ENCODE peak calls at places on chromosome 22, in six cellular contexts. Q is epithelial cell of esophagus, C is NCI-H2081, B is midbrain, V is ELF-1, I is body of pancreas. T is an unnamed sample.

GRCh38 chr22:40033586-40034380 is 39.0 kb downstream of the FAM83F start:
- DNase-seq in C (peak; percentile 71), I (no peak), B (no peak), V (no peak), Q (no peak), T (peak; percentile 77)

GRCh38 chr22:37088108-37088605 is 21.4 kb downstream of the TMPRSS6 start:
- DNase-seq in B (no peak), C (no peak), I (no peak), V (peak; percentile 42), Q (peak; percentile 60), T (no peak)

GRCh38 chr22:39175127-39176066 is 22.9 kb upstream of the CBX7 start:
- DNase-seq in Q (no peak), I (no peak), B (no peak), C (no peak), V (peak; percentile 65), T (no peak)

GRCh38 chr22:25066861-25067435 is 114.4 kb downstream of the KIAA1671 start:
- DNase-seq in V (no peak), Q (no peak), I (no peak), B (no peak), C (no peak), T (no peak)

GRCh38 chr22:35842954-35843353 is 125.3 kb downstream of the APOL5 start:
- DNase-seq in C (peak; percentile 53), I (peak; percentile 38), V (peak; percentile 30), B (no peak), Q (peak; percentile 46), T (peak; percentile 55)

GRCh38 chr22:26318975-26319374 is 110.1 kb upstream of the ASPHD2 start:
- DNase-seq in I (no peak), V (peak; percentile 64), C (no peak), Q (peak; percentile 33), B (no peak), T (no peak)

GRCh38 chr22:23245045-23245798 is 64.9 kb downstream of the BCR start:
- DNase-seq in V (peak; percentile 39), B (no peak), I (no peak), C (no peak), Q (peak; percentile 69), T (no peak)

GRCh38 chr22:49454726-49455125 is 372.9 kb downstream of the BRD1 start:
- DNase-seq in Q (no peak), C (no peak), B (no peak), I (no peak), V (no peak), T (no peak)

GRCh38 chr22:24466831-24467249 is 28.3 kb upstream of the UPB1 start:
- DNase-seq in I (peak; percentile 20), V (no peak), C (no peak), Q (no peak), B (peak; percentile 16), T (no peak)

GRCh38 chr22:22880645-22881044 is 7.0 kb upstream of the IGLL5 start:
- DNase-seq in B (no peak), V (no peak), Q (no peak), I (no peak), C (no peak), T (no peak)

GRCh38 chr22:23237201-23237798 is 57.0 kb downstream of the BCR start:
- DNase-seq in I (peak; percentile 52), V (peak; percentile 65), C (peak; percentile 86), B (no peak), Q (no peak), T (peak; percentile 97)

GRCh38 chr22:31556627-31557203 is 60.4 kb downstream of the SFI1 start:
- DNase-seq in B (peak; percentile 32), I (no peak), Q (peak; percentile 36), V (peak; percentile 11), C (peak; percentile 27), T (peak; percentile 22)

GRCh38 chr22:36221799-36222751 is 17.3 kb downstream of the APOL2 start:
- DNase-seq in I (peak; percentile 49), B (peak; percentile 14), V (peak; percentile 71), Q (peak; percentile 70), C (peak; percentile 37), T (peak; percentile 59)

GRCh38 chr22:38788016-38788415 is 5.9 kb downstream of the DNAL4 start:
- DNase-seq in V (no peak), B (no peak), Q (no peak), C (no peak), I (no peak), T (no peak)

GRCh38 chr22:37745548-37746365 is 48.9 kb downstream of the TRIOBP start:
- DNase-seq in I (peak; percentile 90), B (peak; percentile 90), V (peak; percentile 88), Q (peak; percentile 91), C (peak; percentile 76), T (peak; percentile 67)

GRCh38 chr22:17802822-17803221 is 28.6 kb upstream of the BID start:
- DNase-seq in V (no peak), B (no peak), C (no peak), I (no peak), Q (no peak), T (no peak)

T was measured in COR-L47.